ENCODE peak calls at places on chromosomes 13 and 19, in nine cellular contexts. One of them, this sample, is unnamed.

GRCh38 chr19:17332677-17333581 is 1.7 kb downstream of the ANO8 start:
- DNase-seq in thoracic aorta: no peak
- DNase-seq in tibial nerve: no peak
- DNase-seq in PC-3: peak; percentile 76
- DNase-seq in osteoblast: peak; percentile 84
- DNase-seq in uterus: no peak
- DNase-seq in substantia nigra: peak; percentile 67
- DNase-seq in ascending aorta: no peak
- DNase-seq in heart left ventricle: no peak
- DNase-seq in this sample: peak; percentile 36

GRCh38 chr19:14580623-14581237 is 2.2 kb upstream of the CLEC17A start:
- DNase-seq in tibial nerve: no peak
- DNase-seq in osteoblast: peak; percentile 42
- DNase-seq in PC-3: no peak
- DNase-seq in substantia nigra: no peak
- DNase-seq in thoracic aorta: no peak
- DNase-seq in ascending aorta: no peak
- DNase-seq in heart left ventricle: no peak
- DNase-seq in uterus: no peak
- DNase-seq in this sample: no peak

GRCh38 chr13:72437458-72437857 is 290.0 kb downstream of the MZT1 start:
- DNase-seq in ascending aorta: no peak
- DNase-seq in substantia nigra: no peak
- DNase-seq in heart left ventricle: no peak
- DNase-seq in uterus: no peak
- DNase-seq in osteoblast: no peak
- DNase-seq in thoracic aorta: no peak
- DNase-seq in PC-3: peak; percentile 21
- DNase-seq in tibial nerve: no peak
- DNase-seq in this sample: no peak

GRCh38 chr19:14772995-14773394 is 5.4 kb downstream of the ADGRE2 start:
- DNase-seq in PC-3: no peak
- DNase-seq in tibial nerve: no peak
- DNase-seq in heart left ventricle: no peak
- DNase-seq in osteoblast: no peak
- DNase-seq in uterus: no peak
- DNase-seq in ascending aorta: no peak
- DNase-seq in substantia nigra: no peak
- DNase-seq in thoracic aorta: no peak
- DNase-seq in this sample: no peak

GRCh38 chr19:55694241-55694655 is 19.2 kb downstream of the EPN1 start:
- DNase-seq in tibial nerve: no peak
- DNase-seq in uterus: no peak
- DNase-seq in PC-3: no peak
- DNase-seq in thoracic aorta: no peak
- DNase-seq in osteoblast: peak; percentile 50
- DNase-seq in substantia nigra: no peak
- DNase-seq in ascending aorta: no peak
- DNase-seq in heart left ventricle: no peak
- DNase-seq in this sample: no peak

GRCh38 chr19:38852231-38853044 is 2.7 kb upstream of the HNRNPL start:
- DNase-seq in ascending aorta: peak; percentile 80
- DNase-seq in osteoblast: peak; percentile 98
- DNase-seq in substantia nigra: peak; percentile 90
- DNase-seq in tibial nerve: peak; percentile 46
- DNase-seq in heart left ventricle: peak; percentile 73
- DNase-seq in PC-3: peak; percentile 57
- DNase-seq in thoracic aorta: peak; percentile 33
- DNase-seq in uterus: peak; percentile 63
- DNase-seq in this sample: peak; percentile 63

GRCh38 chr19:40232479-40232878 is 6.0 kb upstream of the CCNP start:
- DNase-seq in thoracic aorta: no peak
- DNase-seq in uterus: no peak
- DNase-seq in tibial nerve: no peak
- DNase-seq in PC-3: no peak
- DNase-seq in heart left ventricle: no peak
- DNase-seq in ascending aorta: no peak
- DNase-seq in substantia nigra: no peak
- DNase-seq in osteoblast: no peak
- DNase-seq in this sample: no peak

GRCh38 chr19:934865-935422 is 9.1 kb downstream of the ARID3A start:
- DNase-seq in PC-3: peak; percentile 68
- DNase-seq in uterus: peak; percentile 74
- DNase-seq in thoracic aorta: no peak
- DNase-seq in osteoblast: no peak
- DNase-seq in substantia nigra: peak; percentile 91
- DNase-seq in ascending aorta: peak; percentile 89
- DNase-seq in tibial nerve: peak; percentile 58
- DNase-seq in heart left ventricle: peak; percentile 89
- DNase-seq in this sample: peak; percentile 31

DNA sequence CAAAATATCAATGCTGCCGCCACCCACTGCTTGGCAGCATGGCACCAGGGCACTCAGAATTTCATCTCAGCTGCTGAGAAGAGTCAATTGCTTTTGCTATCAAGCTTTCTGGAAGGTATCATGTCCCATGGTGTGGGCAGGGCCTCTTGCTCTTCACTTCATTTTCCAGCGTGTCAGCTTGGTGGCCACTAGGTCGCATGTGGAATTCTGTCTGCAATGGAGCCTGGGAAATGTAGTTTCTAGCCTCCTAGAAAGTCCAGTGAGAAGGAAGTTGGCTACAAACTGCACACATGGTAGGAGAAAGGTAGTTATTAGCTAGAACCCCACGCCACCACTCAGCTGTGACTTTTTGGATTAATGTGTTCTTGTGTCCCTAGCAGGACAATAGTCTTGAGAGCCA is 105.3 kb downstream of the MYO16 start:
- DNase-seq in thoracic aorta: no peak
- DNase-seq in substantia nigra: no peak
- DNase-seq in PC-3: peak; percentile 11
- DNase-seq in tibial nerve: no peak
- DNase-seq in osteoblast: no peak
- DNase-seq in heart left ventricle: no peak
- DNase-seq in uterus: no peak
- DNase-seq in ascending aorta: no peak
- DNase-seq in this sample: no peak
- H3K27ac ChIP-seq in thoracic aorta: no peak overlapping the region
- H3K27ac ChIP-seq in substantia nigra: no peak overlapping the region
- H3K27ac ChIP-seq in PC-3: no peak overlapping the region
- H3K27ac ChIP-seq in tibial nerve: no peak overlapping the region
- H3K27ac ChIP-seq in osteoblast: no peak overlapping the region
- H3K27ac ChIP-seq in heart left ventricle: no peak overlapping the region
- H3K27ac ChIP-seq in uterus: no peak overlapping the region
- H3K27ac ChIP-seq in ascending aorta: no peak overlapping the region
- H3K27ac ChIP-seq in this sample: no peak overlapping the region

DNA sequence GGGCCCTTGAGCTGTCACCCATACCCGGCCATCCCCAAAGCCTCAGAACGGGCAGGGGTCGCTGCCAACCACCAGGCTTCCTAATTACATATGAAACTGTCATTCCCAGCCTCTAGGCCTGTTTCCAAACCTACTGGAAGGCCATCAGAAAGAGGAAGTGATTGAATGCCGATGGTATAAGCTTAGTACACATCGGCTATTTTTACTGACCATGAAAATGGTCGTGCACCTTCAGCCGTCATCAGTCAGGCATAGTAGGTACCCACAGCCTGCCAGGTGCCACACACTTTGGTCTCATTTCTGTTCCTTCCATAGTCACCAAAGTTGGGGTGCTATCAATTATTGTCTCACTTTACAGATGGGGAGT is 10.2 kb downstream of the KRI1 start:
- DNase-seq in tibial nerve: no peak
- DNase-seq in heart left ventricle: no peak
- DNase-seq in uterus: no peak
- DNase-seq in ascending aorta: no peak
- DNase-seq in thoracic aorta: no peak
- DNase-seq in substantia nigra: no peak
- DNase-seq in osteoblast: peak; percentile 78
- DNase-seq in PC-3: no peak
- DNase-seq in this sample: no peak
- H3K27ac ChIP-seq in tibial nerve: no peak overlapping the region
- H3K27ac ChIP-seq in heart left ventricle: no peak overlapping the region
- H3K27ac ChIP-seq in uterus: no peak overlapping the region
- H3K27ac ChIP-seq in ascending aorta: no peak overlapping the region
- H3K27ac ChIP-seq in thoracic aorta: no peak overlapping the region
- H3K27ac ChIP-seq in substantia nigra: no peak overlapping the region
- H3K27ac ChIP-seq in osteoblast: no peak overlapping the region
- H3K27ac ChIP-seq in PC-3: no peak overlapping the region
- H3K27ac ChIP-seq in this sample: no peak overlapping the region

DNA sequence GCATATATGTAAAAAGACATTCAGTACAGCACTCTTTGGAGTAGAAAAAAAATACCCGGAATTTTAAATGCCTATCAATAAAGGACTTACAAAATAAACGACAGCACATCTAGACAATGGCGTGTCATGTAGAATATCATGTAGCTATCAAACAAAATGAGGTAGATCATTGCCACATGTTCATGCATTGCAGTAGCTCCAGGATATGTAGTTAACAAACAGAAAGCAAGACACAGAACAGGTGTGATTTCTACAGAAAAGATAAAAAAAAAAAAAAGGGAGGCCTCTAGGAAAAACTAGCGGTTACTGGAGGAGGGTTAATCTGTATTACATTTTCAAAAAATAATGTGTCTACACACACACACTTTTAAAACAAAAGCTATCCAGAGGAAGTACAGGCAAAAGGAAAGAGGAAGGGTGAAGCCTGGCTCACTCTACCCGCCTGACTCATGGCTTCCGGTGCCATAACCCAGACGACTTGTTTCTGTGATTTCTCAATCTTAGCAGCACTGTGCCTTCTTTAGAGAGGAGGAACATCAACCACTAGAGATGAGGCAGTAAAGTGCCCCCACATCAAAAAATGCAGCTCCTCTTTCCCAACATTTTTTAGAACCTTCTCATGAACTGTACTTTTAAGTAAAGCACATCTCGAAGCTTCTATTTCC is 6.9 kb downstream of the KCTD12 start:
- DNase-seq in PC-3: peak; percentile 65
- DNase-seq in thoracic aorta: peak; percentile 47
- DNase-seq in ascending aorta: peak; percentile 91
- DNase-seq in substantia nigra: no peak
- DNase-seq in tibial nerve: no peak
- DNase-seq in uterus: peak; percentile 79
- DNase-seq in osteoblast: peak; percentile 86
- DNase-seq in heart left ventricle: peak; percentile 71
- DNase-seq in this sample: no peak
- H3K27ac ChIP-seq in PC-3: peak overlapping the region; percentile 43
- H3K27ac ChIP-seq in thoracic aorta: peak overlapping the region; percentile 75
- H3K27ac ChIP-seq in ascending aorta: peak overlapping the region; percentile 73
- H3K27ac ChIP-seq in substantia nigra: no peak overlapping the region
- H3K27ac ChIP-seq in tibial nerve: peak overlapping the region; percentile 58
- H3K27ac ChIP-seq in uterus: peak overlapping the region; percentile 79
- H3K27ac ChIP-seq in osteoblast: peak overlapping the region; percentile 78
- H3K27ac ChIP-seq in heart left ventricle: peak overlapping the region; percentile 93
- H3K27ac ChIP-seq in this sample: peak overlapping the region; percentile 69

GRCh38 chr13:41352935-41353801 is 42.1 kb downstream of the NAA16 start:
- DNase-seq in heart left ventricle: no peak
- DNase-seq in osteoblast: no peak
- DNase-seq in uterus: no peak
- DNase-seq in thoracic aorta: no peak
- DNase-seq in ascending aorta: no peak
- DNase-seq in tibial nerve: no peak
- DNase-seq in PC-3: peak; percentile 71
- DNase-seq in substantia nigra: no peak
- DNase-seq in this sample: no peak
- H3K27ac ChIP-seq in heart left ventricle: no peak overlapping the region
- H3K27ac ChIP-seq in osteoblast: peak overlapping the region; percentile 10
- H3K27ac ChIP-seq in uterus: no peak overlapping the region
- H3K27ac ChIP-seq in thoracic aorta: no peak overlapping the region
- H3K27ac ChIP-seq in ascending aorta: no peak overlapping the region
- H3K27ac ChIP-seq in tibial nerve: no peak overlapping the region
- H3K27ac ChIP-seq in PC-3: no peak overlapping the region
- H3K27ac ChIP-seq in substantia nigra: no peak overlapping the region
- H3K27ac ChIP-seq in this sample: no peak overlapping the region

GRCh38 chr19:4430760-4431159 is 26.8 kb downstream of the UBXN6 start:
- DNase-seq in heart left ventricle: no peak
- DNase-seq in thoracic aorta: no peak
- DNase-seq in tibial nerve: no peak
- DNase-seq in ascending aorta: no peak
- DNase-seq in osteoblast: no peak
- DNase-seq in substantia nigra: no peak
- DNase-seq in uterus: no peak
- DNase-seq in PC-3: no peak
- DNase-seq in this sample: no peak
- H3K27ac ChIP-seq in heart left ventricle: peak overlapping the region; percentile 68
- H3K27ac ChIP-seq in thoracic aorta: no peak overlapping the region
- H3K27ac ChIP-seq in tibial nerve: no peak overlapping the region
- H3K27ac ChIP-seq in ascending aorta: no peak overlapping the region
- H3K27ac ChIP-seq in osteoblast: no peak overlapping the region
- H3K27ac ChIP-seq in substantia nigra: no peak overlapping the region
- H3K27ac ChIP-seq in uterus: no peak overlapping the region
- H3K27ac ChIP-seq in PC-3: no peak overlapping the region
- H3K27ac ChIP-seq in this sample: no peak overlapping the region

DNA sequence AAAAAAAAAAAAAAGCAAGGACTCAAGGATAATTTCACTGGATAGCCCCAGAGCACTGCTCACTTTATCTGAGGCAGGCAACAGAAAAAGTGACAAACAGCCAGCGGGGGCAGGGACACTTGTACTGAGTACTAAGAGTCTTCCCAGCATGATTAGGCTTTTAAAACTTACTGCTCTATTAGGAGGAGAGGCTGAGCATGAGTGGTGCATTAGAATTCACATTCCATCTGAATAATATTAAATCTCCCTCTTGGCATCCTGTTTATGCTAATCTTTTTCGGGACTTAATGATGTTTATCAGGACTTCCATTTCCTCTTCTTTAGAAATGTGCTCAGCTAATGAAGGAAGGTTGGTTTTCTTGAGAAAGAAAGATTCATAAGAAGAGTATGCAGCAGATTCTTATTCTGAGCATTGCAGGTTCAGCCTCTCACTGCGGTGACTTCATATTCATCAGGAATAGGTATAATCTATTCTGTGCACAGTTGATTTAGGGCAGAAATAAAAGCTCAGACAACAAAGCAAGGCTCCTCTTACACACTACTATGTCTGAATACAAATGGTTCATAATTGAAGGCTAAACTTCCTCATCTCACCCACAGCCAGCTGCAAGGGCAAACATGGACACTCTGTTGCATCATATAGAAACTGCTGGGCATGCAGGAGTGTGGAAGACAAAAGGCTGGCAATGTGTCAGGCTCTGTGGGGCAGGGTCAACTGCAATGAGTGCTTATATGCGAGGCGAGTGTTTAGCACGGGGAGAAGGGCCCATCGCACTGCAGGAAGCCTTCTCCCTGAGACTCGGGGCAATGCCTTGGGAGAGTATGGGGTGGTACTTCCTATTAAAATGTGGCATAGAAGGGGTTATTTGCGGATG is 107.1 kb downstream of the KL start:
- DNase-seq in ascending aorta: peak; percentile 73
- DNase-seq in tibial nerve: no peak
- DNase-seq in PC-3: no peak
- DNase-seq in thoracic aorta: no peak
- DNase-seq in uterus: no peak
- DNase-seq in substantia nigra: no peak
- DNase-seq in heart left ventricle: peak; percentile 57
- DNase-seq in osteoblast: no peak
- DNase-seq in this sample: no peak
- H3K27ac ChIP-seq in ascending aorta: peak overlapping the region; percentile 27
- H3K27ac ChIP-seq in tibial nerve: peak overlapping the region; percentile 25
- H3K27ac ChIP-seq in PC-3: no peak overlapping the region
- H3K27ac ChIP-seq in thoracic aorta: peak overlapping the region; percentile 28
- H3K27ac ChIP-seq in uterus: peak overlapping the region; percentile 70
- H3K27ac ChIP-seq in substantia nigra: peak overlapping the region; percentile 28
- H3K27ac ChIP-seq in heart left ventricle: peak overlapping the region; percentile 85
- H3K27ac ChIP-seq in osteoblast: no peak overlapping the region
- H3K27ac ChIP-seq in this sample: peak overlapping the region; percentile 67

This sample was measured in caudate nucleus.